ENCODE peak calls at places on chromosomes 4 and X, in six cellular contexts. Q is EL; U is cardiac muscle cell; E is astrocyte of the spinal cord; B is naive B cell; O is activated CD4-positive, CD25-positive, alpha-beta regulatory T cell treated with anti-CD3 and anti-CD28 coated beads, Interleukin-2, amount 50 U/mL, for 16 hours. A is an unnamed sample.

GRCh38 chr4:26826721-26827120 is 33.9 kb upstream of the STIM2 start:
- DNase-seq in O (no peak), Q (no peak), B (peak; percentile 89), E (peak; percentile 59), U (no peak), A (no peak)

GRCh38 chrX:17643528-17643927 is 93.8 kb upstream of the SCML1 start:
- DNase-seq in E (no peak), B (no peak), O (no peak), Q (no peak), U (no peak), A (no peak)

GRCh38 chrX:136920001-136920400 is 39.5 kb upstream of the RBMX start:
- DNase-seq in B (no peak), U (no peak), E (peak; percentile 35), O (no peak), Q (no peak), A (peak; percentile 71)

GRCh38 chr4:141132689-141133145 is 552 bp downstream of the RNF150 start:
- DNase-seq in U (peak; percentile 73), O (no peak), E (peak; percentile 36), B (no peak), Q (peak; percentile 50), A (peak; percentile 43)

GRCh38 chrX:107542500-107542899 is 85.8 kb upstream of the PRPS1 start:
- DNase-seq in U (no peak), B (no peak), O (no peak), E (peak; percentile 27), Q (no peak), A (peak; percentile 37)

GRCh38 chr4:24794111-24794860 is 1.1 kb upstream of the SOD3 start:
- DNase-seq in Q (peak; percentile 79), B (no peak), O (no peak), U (peak; percentile 35), E (no peak), A (peak; percentile 29)

GRCh38 chr4:1009647-1010521 is 1.5 kb upstream of the FGFRL1 start:
- DNase-seq in U (peak; percentile 83), B (peak; percentile 73), E (peak; percentile 32), O (peak; percentile 61), Q (peak; percentile 56), A (no peak)

GRCh38 chr4:66629927-66630326 is 915.4 kb downstream of the CENPC start:
- DNase-seq in U (no peak), B (no peak), Q (peak; percentile 6), E (no peak), O (no peak), A (no peak)

GRCh38 chr4:41384992-41385391 is 128.3 kb downstream of the UCHL1 start:
- DNase-seq in O (no peak), U (no peak), B (no peak), Q (peak; percentile 50), E (no peak), A (peak; percentile 39)

GRCh38 chrX:132031867-132032266 is 8.8 kb downstream of the STK26 start:
- DNase-seq in O (no peak), B (no peak), E (no peak), Q (no peak), U (no peak), A (no peak)

GRCh38 chr4:168797176-168797575 is 212.9 kb downstream of the CBR4 start:
- DNase-seq in B (no peak), Q (peak; percentile 86), E (peak; percentile 83), U (no peak), O (no peak), A (no peak)

GRCh38 chr4:1234296-1234695 is 14.6 kb downstream of the CTBP1 start:
- DNase-seq in B (no peak), O (no peak), E (no peak), U (no peak), Q (no peak), A (no peak)

GRCh38 chr4:42607011-42607726 is 49.7 kb downstream of the ATP8A1 start:
- DNase-seq in Q (no peak), O (no peak), U (no peak), B (no peak), E (no peak), A (no peak)

GRCh38 chr4:28451346-28451745 is 1590.7 kb downstream of the STIM2 start:
- DNase-seq in E (no peak), B (no peak), O (no peak), Q (no peak), U (no peak), A (no peak)

GRCh38 chr4:156672924-156673323 is 298.7 kb downstream of the PDGFC start:
- DNase-seq in O (no peak), E (peak; percentile 22), B (no peak), U (no peak), Q (peak; percentile 74), A (no peak)